ENCODE peak calls at places on chromosomes 7 and 10, in four cellular contexts. N is stimulated activated CD4-positive, alpha-beta T cell treated with anti-CD3 and anti-CD28 coated beads, TNF-alpha, amount 100 ng/mL, for 24 hours; I is ovary; Q is kidney tubule cell. R is an unnamed sample.

GRCh38 chr10:27223964-27224363 is 16.6 kb downstream of the ACBD5 start:
- DNase-seq in N (peak; percentile 30), I (peak; percentile 36), Q (peak; percentile 43), R (no peak)

GRCh38 chr7:81138850-81139249 is 220.0 kb upstream of the SEMA3C start:
- DNase-seq in N (no peak), I (no peak), Q (no peak), R (no peak)

GRCh38 chr7:74180866-74181265 is 6.7 kb downstream of the EIF4H start:
- DNase-seq in N (no peak), I (no peak), Q (no peak), R (no peak)

GRCh38 chr7:16264036-16264435 is 157.3 kb downstream of the CRPPA start:
- DNase-seq in N (no peak), I (no peak), Q (no peak), R (no peak)

GRCh38 chr7:2576742-2577491 is 18.1 kb downstream of the IQCE start:
- DNase-seq in N (no peak), I (no peak), Q (no peak), R (no peak)

GRCh38 chr7:11471255-11471654 is 360.7 kb downstream of the THSD7A start:
- DNase-seq in N (no peak), I (no peak), Q (no peak), R (no peak)

GRCh38 chr10:93813507-93814465 is 56.0 kb downstream of the LGI1 start:
- DNase-seq in N (no peak), I (no peak), Q (peak; percentile 67), R (no peak)

GRCh38 chr7:157509226-157509625 is 172.4 kb downstream of the DNAJB6 start:
- DNase-seq in N (no peak), I (no peak), Q (no peak), R (no peak)

GRCh38 chr7:55148992-55149391 is 130.2 kb downstream of the EGFR start:
- DNase-seq in N (no peak), I (no peak), Q (no peak), R (no peak)

GRCh38 chr7:124764847-124765400 is 668 bp downstream of the GPR37 start:
- DNase-seq in N (no peak), I (no peak), Q (peak; percentile 25), R (no peak)

GRCh38 chr7:117110480-117111315 is 157.4 kb downstream of the ST7 start:
- DNase-seq in N (peak; percentile 33), I (no peak), Q (no peak), R (no peak)

GRCh38 chr7:137681657-137682562 is 164.9 kb downstream of the DGKI start:
- DNase-seq in N (no peak), I (no peak), Q (peak; percentile 91), R (no peak)

GRCh38 chr10:84308481-84309304 is 19.7 kb upstream of the CCSER2 start:
- DNase-seq in N (no peak), I (no peak), Q (peak; percentile 91), R (no peak)

GRCh38 chr7:84446991-84447480 is 252.4 kb upstream of the SEMA3A start:
- DNase-seq in N (no peak), I (no peak), Q (no peak), R (no peak)

GRCh38 chr7:105885386-105886111 is 9.2 kb upstream of the ATXN7L1 start:
- DNase-seq in N (no peak), I (peak; percentile 33), Q (peak; percentile 28), R (no peak)

GRCh38 chr10:59536576-59537014 is 173.1 kb downstream of the SLC16A9 start:
- DNase-seq in N (no peak), I (peak; percentile 39), Q (no peak), R (no peak)

GRCh38 chr10:21399392-21400015 is 126.0 kb downstream of the SKIDA1 start:
- DNase-seq in N (no peak), I (no peak), Q (peak; percentile 76), R (peak; percentile 62)

GRCh38 chr10:57785546-57785945 is 482.1 kb downstream of the IPMK start:
- DNase-seq in N (no peak), I (no peak), Q (peak; percentile 7), R (no peak)

GRCh38 chr7:2452074-2452507 is 24.1 kb downstream of the GRIFIN start:
- DNase-seq in N (no peak), I (no peak), Q (peak; percentile 8), R (no peak)